ENCODE peak calls at places on chromosomes 1 and 21, in six cellular contexts. L, O, B, R, U and V are unnamed samples. For H3K4me1, the result is how much of the 10 kb centered on the place peaks cover.

GRCh38 chr1:83692524-83693336 is 306.2 kb downstream of the TTLL7 start:
- DNase-seq in O (no peak), L (peak), R (peak), B (no peak), U (no peak), V (no peak)

GRCh38 chr1:204940591-204940990 is 69.9 kb downstream of the NFASC start:
- DNase-seq in L (no peak), R (no peak), B (no peak), U (no peak), O (no peak), V (peak)

GRCh38 chr1:85894651-85895050 is 186.4 kb upstream of the ZNHIT6 start:
- DNase-seq in B (peak), R (peak), L (peak), O (no peak), U (peak), V (no peak)

GRCh38 chr1:1264868-1265272 is 8.8 kb downstream of the UBE2J2 start:
- DNase-seq in O (no peak), U (no peak), B (no peak), L (no peak), R (peak), V (peak)

GRCh38 chr1:78210167-78210566 is 164.4 kb downstream of the GIPC2 start:
- DNase-seq in B (no peak), L (no peak), R (peak), U (no peak), O (no peak), V (no peak)

GRCh38 chr1:101971309-101971708 is 25.4 kb downstream of the OLFM3 start:
- DNase-seq in R (no peak), U (no peak), B (no peak), L (no peak), O (no peak), V (no peak)

GRCh38 chr21:40622531-40622930 is 224.4 kb downstream of the DSCAM start:
- DNase-seq in B (no peak), U (no peak), O (no peak), L (no peak), R (no peak), V (no peak)

GRCh38 chr1:32367912-32368635 is 5.7 kb downstream of the TSSK3 start:
- DNase-seq in L (no peak), U (no peak), R (peak), O (no peak), B (no peak), V (no peak)

GRCh38 chr1:61253059-61253735 is 170.8 kb downstream of the NFIA start:
- DNase-seq in U (peak), R (no peak), O (peak), L (no peak), B (peak), V (peak)

GRCh38 chr1:119141020-119141424 is 569 bp upstream of the WARS2 start:
- DNase-seq in R (no peak), B (no peak), O (no peak), L (peak), U (peak), V (no peak)

GRCh38 chr1:11352058-11352715 is 79.2 kb downstream of the UBIAD1 start:
- DNase-seq in L (no peak), U (no peak), O (no peak), R (peak), B (no peak), V (no peak)

GRCh38 chr1:62398377-62398776 is 38.5 kb upstream of the USP1 start:
- DNase-seq in O (no peak), L (no peak), B (no peak), U (no peak), R (peak), V (peak)

GRCh38 chr1:118486213-118486612 is 301.2 kb upstream of the SPAG17 start:
- DNase-seq in B (no peak), O (no peak), L (no peak), U (no peak), R (no peak), V (no peak)

GRCh38 chr1:64686828-64687724 is 57.8 kb upstream of the RAVER2 start:
- DNase-seq in R (no peak), O (peak), B (peak), L (peak), U (no peak), V (no peak)

GRCh38 chr21:36629061-36629460 is 69.9 kb upstream of the SIM2 start:
- DNase-seq in B (no peak), R (no peak), U (no peak), L (no peak), O (no peak), V (no peak)

GRCh38 chr1:226627050-226627755 is 78.6 kb downstream of the STUM start:
- DNase-seq in B (no peak), L (no peak), U (no peak), R (peak), O (no peak), V (no peak)

GRCh38 chr1:241635556-241636179 is 4.5 kb downstream of the CHML start:
- DNase-seq in O (no peak), L (no peak), U (no peak), R (no peak), B (no peak), V (no peak)
- H3K4me1 ChIP-seq in O (under half), L (under half), U (under half), R (under half), B (under half), V (under half)

GRCh38 chr1:57336793-57337192 is 87.1 kb downstream of the DAB1 start:
- DNase-seq in B (no peak), R (no peak), O (no peak), L (no peak), U (no peak), V (no peak)

GRCh38 chr1:57341721-57342120 is 82.1 kb downstream of the DAB1 start:
- DNase-seq in U (no peak), O (no peak), B (no peak), L (no peak), R (peak), V (no peak)

GRCh38 chr1:57345916-57346315 is 77.9 kb downstream of the DAB1 start:
- DNase-seq in R (no peak), L (peak), O (no peak), U (no peak), B (no peak), V (no peak)

GRCh38 chr1:57337623-57338022 is 86.2 kb downstream of the DAB1 start:
- DNase-seq in U (no peak), R (no peak), O (no peak), B (no peak), L (no peak), V (no peak)

DNA sequence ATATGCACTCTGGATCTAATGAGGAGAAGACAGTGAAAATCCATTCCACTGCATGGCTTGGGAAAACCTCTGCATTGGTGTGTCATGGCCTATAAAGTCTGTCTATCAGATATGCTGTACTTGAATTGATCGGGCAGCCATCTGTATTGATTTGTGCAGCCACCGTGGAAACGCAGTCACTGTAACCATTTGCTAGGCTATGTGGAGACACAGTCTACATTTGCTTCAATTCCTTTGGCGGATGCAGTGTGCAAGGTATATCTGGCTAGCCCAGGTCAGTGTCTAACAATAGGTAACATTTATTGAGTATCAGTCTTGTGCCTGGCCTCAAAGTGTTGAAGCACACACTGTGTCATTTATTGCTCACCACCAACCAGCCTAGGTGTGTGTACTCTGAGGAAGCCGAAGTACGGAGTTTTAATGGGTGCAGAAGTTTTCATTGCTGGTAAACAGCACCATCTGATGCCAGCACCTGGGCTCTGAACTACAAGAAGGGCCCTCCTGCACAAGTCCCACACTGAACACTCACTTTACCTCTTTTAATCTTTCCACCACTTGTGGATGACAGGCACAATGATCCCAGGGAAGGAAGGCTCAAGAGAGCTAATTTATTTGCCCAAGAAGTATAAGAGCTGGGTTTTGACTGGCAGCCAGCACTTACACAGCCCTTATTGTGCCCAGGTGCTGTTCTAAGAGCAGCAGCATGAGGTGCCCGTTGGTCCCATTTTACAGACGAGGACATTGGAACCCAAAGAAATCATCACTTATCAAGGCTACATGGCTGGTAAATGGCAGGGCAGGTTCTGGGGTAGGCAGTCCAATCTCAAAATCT is 83.3 kb downstream of the DAB1 start:
- DNase-seq in R (peak), U (no peak), L (no peak), O (no peak), B (no peak), V (no peak)
- TF ChIP-seq CTCF in R (no peak), U (no peak), L (no peak), O (no peak), B (no peak), V (peak)

DNA sequence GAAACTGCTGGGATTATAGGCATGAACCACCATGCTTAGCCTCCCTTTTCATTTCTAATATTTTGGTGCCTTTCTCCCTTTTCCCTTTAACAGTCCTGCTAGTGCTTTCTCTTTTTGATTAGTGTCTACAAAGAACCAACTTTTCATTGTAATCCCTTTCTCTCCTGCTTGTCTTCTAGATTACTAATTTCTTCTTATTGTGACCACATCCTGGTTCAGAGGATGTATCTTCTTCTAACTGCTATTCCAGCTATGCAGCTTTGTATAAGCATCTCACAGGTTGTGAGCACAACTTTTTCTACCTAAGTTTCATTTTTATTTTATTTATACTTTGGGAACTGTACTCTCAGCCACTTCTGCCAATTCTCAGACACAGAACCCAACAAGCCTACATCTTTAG is 14.7 kb downstream of the ZNF648 start:
- DNase-seq in B (no peak), R (no peak), L (peak), O (no peak), U (no peak), V (no peak)
- H3K27ac ChIP-seq in B (no peak), R (no peak), L (no peak), O (no peak), U (no peak), V (no peak)

GRCh38 chr1:198713081-198713480 is 74.2 kb downstream of the PTPRC start:
- DNase-seq in R (no peak), B (no peak), O (no peak), U (no peak), L (no peak), V (peak)
- H3K4me1 ChIP-seq in R (under half), B (under half), O (under half), U (under half), L (under half), V (under half)

GRCh38 chr1:47298025-47298699 is 15.8 kb downstream of the STIL start:
- DNase-seq in U (no peak), L (no peak), R (peak), B (no peak), O (no peak), V (no peak)

GRCh38 chr1:47302472-47302871 is 11.5 kb downstream of the STIL start:
- DNase-seq in B (no peak), R (no peak), L (no peak), O (no peak), U (no peak), V (no peak)
- TF ChIP-seq CTCF in B (no peak), R (no peak), L (no peak), O (no peak), U (no peak), V (no peak)